ENCODE peak calls at places on chromosomes 1 and 21, in six cellular contexts. One of them, this sample, is unnamed.

GRCh38 chr1:182643699-182644098 is 39.5 kb upstream of the RGS16 start:
- DNase-seq in H1: no peak
- DNase-seq in trophoblast cell: peak
- DNase-seq in H9: no peak
- DNase-seq in mesenchymal stem cell: no peak
- DNase-seq in IMR-90: no peak
- DNase-seq in this sample: no peak

GRCh38 chr1:156498447-156499193 is 2.0 kb downstream of the MEF2D start:
- DNase-seq in H1: no peak
- DNase-seq in trophoblast cell: no peak
- DNase-seq in mesenchymal stem cell: peak
- DNase-seq in H9: no peak
- DNase-seq in IMR-90: peak
- DNase-seq in this sample: no peak

GRCh38 chr1:243431591-243431990 is 175.8 kb downstream of the SDCCAG8 start:
- DNase-seq in trophoblast cell: no peak
- DNase-seq in H9: no peak
- DNase-seq in H1: no peak
- DNase-seq in IMR-90: no peak
- DNase-seq in mesenchymal stem cell: no peak
- DNase-seq in this sample: no peak

GRCh38 chr1:119815361-119815760 is 4.1 kb upstream of the REG4 start:
- DNase-seq in mesenchymal stem cell: no peak
- DNase-seq in IMR-90: peak
- DNase-seq in H9: no peak
- DNase-seq in H1: no peak
- DNase-seq in trophoblast cell: no peak
- DNase-seq in this sample: no peak

GRCh38 chr1:231871878-231872277 is 245.3 kb downstream of the DISC1 start:
- DNase-seq in H1: no peak
- DNase-seq in mesenchymal stem cell: no peak
- DNase-seq in trophoblast cell: no peak
- DNase-seq in H9: no peak
- DNase-seq in IMR-90: no peak
- DNase-seq in this sample: no peak

GRCh38 chr1:98796049-98796448 is 134.5 kb downstream of the SNX7 start:
- DNase-seq in trophoblast cell: no peak
- DNase-seq in IMR-90: no peak
- DNase-seq in mesenchymal stem cell: no peak
- DNase-seq in H1: no peak
- DNase-seq in H9: no peak
- DNase-seq in this sample: no peak

GRCh38 chr1:86905875-86906274 is 8.1 kb downstream of the SELENOF start:
- DNase-seq in H9: no peak
- DNase-seq in IMR-90: no peak
- DNase-seq in H1: no peak
- DNase-seq in mesenchymal stem cell: no peak
- DNase-seq in trophoblast cell: no peak
- DNase-seq in this sample: no peak

GRCh38 chr1:156412653-156413309 is 43.8 kb downstream of the RHBG start:
- DNase-seq in H1: no peak
- DNase-seq in mesenchymal stem cell: no peak
- DNase-seq in H9: no peak
- DNase-seq in trophoblast cell: no peak
- DNase-seq in IMR-90: no peak
- DNase-seq in this sample: no peak

GRCh38 chr1:146007048-146007784 is 10.8 kb upstream of the TXNIP start:
- DNase-seq in H9: no peak
- DNase-seq in H1: no peak
- DNase-seq in IMR-90: peak
- DNase-seq in mesenchymal stem cell: peak
- DNase-seq in trophoblast cell: peak
- DNase-seq in this sample: peak

GRCh38 chr1:28056129-28056925 is 32.1 kb downstream of the EYA3 start:
- DNase-seq in trophoblast cell: no peak
- DNase-seq in H1: no peak
- DNase-seq in mesenchymal stem cell: no peak
- DNase-seq in H9: no peak
- DNase-seq in IMR-90: no peak
- DNase-seq in this sample: no peak

GRCh38 chr1:119159096-119159495 is 18.6 kb upstream of the WARS2 start:
- DNase-seq in IMR-90: peak
- DNase-seq in H1: no peak
- DNase-seq in mesenchymal stem cell: peak
- DNase-seq in H9: no peak
- DNase-seq in trophoblast cell: no peak
- DNase-seq in this sample: no peak

GRCh38 chr1:226635456-226635941 is 86.9 kb downstream of the STUM start:
- DNase-seq in IMR-90: no peak
- DNase-seq in H1: no peak
- DNase-seq in H9: no peak
- DNase-seq in trophoblast cell: no peak
- DNase-seq in mesenchymal stem cell: no peak
- DNase-seq in this sample: no peak

GRCh38 chr1:27994060-27994459 is 34.3 kb downstream of the XKR8 start:
- DNase-seq in IMR-90: no peak
- DNase-seq in mesenchymal stem cell: no peak
- DNase-seq in H1: no peak
- DNase-seq in trophoblast cell: peak
- DNase-seq in H9: no peak
- DNase-seq in this sample: no peak

GRCh38 chr21:37808261-37808660 is 108.0 kb downstream of the KCNJ6 start:
- DNase-seq in trophoblast cell: no peak
- DNase-seq in IMR-90: no peak
- DNase-seq in H9: no peak
- DNase-seq in mesenchymal stem cell: peak
- DNase-seq in H1: no peak
- DNase-seq in this sample: no peak

GRCh38 chr1:183871142-183871541 is 66.2 kb downstream of the RGL1 start:
- DNase-seq in trophoblast cell: no peak
- DNase-seq in H1: no peak
- DNase-seq in mesenchymal stem cell: peak
- DNase-seq in H9: no peak
- DNase-seq in IMR-90: peak
- DNase-seq in this sample: no peak

GRCh38 chr1:4093856-4094565 is 193.9 kb upstream of the C1orf174 start:
- DNase-seq in H9: no peak
- DNase-seq in mesenchymal stem cell: no peak
- DNase-seq in IMR-90: no peak
- DNase-seq in trophoblast cell: no peak
- DNase-seq in H1: no peak
- DNase-seq in this sample: no peak

GRCh38 chr1:214473392-214473791 is 78.0 kb downstream of the PTPN14 start:
- DNase-seq in H1: no peak
- DNase-seq in trophoblast cell: peak
- DNase-seq in H9: no peak
- DNase-seq in IMR-90: peak
- DNase-seq in mesenchymal stem cell: peak
- DNase-seq in this sample: no peak

GRCh38 chr1:224203243-224204016 is 20.4 kb downstream of the DEGS1 start:
- DNase-seq in IMR-90: peak
- DNase-seq in trophoblast cell: peak
- DNase-seq in H1: no peak
- DNase-seq in mesenchymal stem cell: peak
- DNase-seq in H9: peak
- DNase-seq in this sample: no peak

GRCh38 chr1:203275656-203276272 is 29.6 kb upstream of the BTG2 start:
- DNase-seq in H9: no peak
- DNase-seq in mesenchymal stem cell: no peak
- DNase-seq in trophoblast cell: no peak
- DNase-seq in IMR-90: no peak
- DNase-seq in H1: no peak
- DNase-seq in this sample: no peak

GRCh38 chr1:26477446-26478152 is 5.4 kb downstream of the HMGN2 start:
- DNase-seq in H1: no peak
- DNase-seq in mesenchymal stem cell: peak
- DNase-seq in IMR-90: peak
- DNase-seq in trophoblast cell: no peak
- DNase-seq in H9: no peak
- DNase-seq in this sample: no peak

GRCh38 chr1:154945160-154945961 is 8.8 kb upstream of the PMVK start:
- DNase-seq in IMR-90: no peak
- DNase-seq in H1: no peak
- DNase-seq in mesenchymal stem cell: no peak
- DNase-seq in trophoblast cell: no peak
- DNase-seq in H9: no peak
- DNase-seq in this sample: no peak

GRCh38 chr1:247324913-247325312 is 6.8 kb downstream of the ZNF496 start:
- DNase-seq in H1: no peak
- DNase-seq in IMR-90: no peak
- DNase-seq in trophoblast cell: no peak
- DNase-seq in H9: no peak
- DNase-seq in mesenchymal stem cell: no peak
- DNase-seq in this sample: peak

GRCh38 chr1:79110749-79111148 is 104.2 kb upstream of the ADGRL4 start:
- DNase-seq in mesenchymal stem cell: no peak
- DNase-seq in H1: no peak
- DNase-seq in trophoblast cell: no peak
- DNase-seq in H9: no peak
- DNase-seq in IMR-90: no peak
- DNase-seq in this sample: no peak

GRCh38 chr21:38984982-38985422 is 179.3 kb downstream of the ETS2 start:
- DNase-seq in IMR-90: peak
- DNase-seq in H1: no peak
- DNase-seq in H9: no peak
- DNase-seq in mesenchymal stem cell: peak
- DNase-seq in trophoblast cell: no peak
- DNase-seq in this sample: no peak

GRCh38 chr1:27027575-27028250 is 15.1 kb upstream of the TENT5B start:
- DNase-seq in H1: no peak
- DNase-seq in trophoblast cell: no peak
- DNase-seq in H9: no peak
- DNase-seq in mesenchymal stem cell: no peak
- DNase-seq in IMR-90: no peak
- DNase-seq in this sample: no peak

DNA sequence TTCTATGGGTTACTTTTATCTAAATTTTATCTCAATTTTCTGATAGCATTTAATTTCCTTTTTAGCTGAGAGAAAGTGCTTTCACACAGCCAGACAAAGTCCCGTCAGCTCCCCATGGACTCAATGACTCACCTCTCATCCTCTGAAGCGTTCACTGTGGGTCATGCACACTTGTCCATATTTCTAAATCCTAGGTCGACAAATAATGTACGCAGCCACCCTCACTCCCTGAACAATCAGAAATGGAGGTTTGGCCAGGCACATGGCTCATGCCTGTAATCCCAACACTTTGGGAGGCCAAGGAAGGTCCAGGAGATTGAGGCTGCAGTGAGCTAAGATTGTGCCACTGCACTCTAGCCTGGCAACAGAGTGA is 42.4 kb upstream of the COA6 start:
- DNase-seq in IMR-90: no peak
- DNase-seq in mesenchymal stem cell: peak
- DNase-seq in H1: no peak
- DNase-seq in H9: no peak
- DNase-seq in trophoblast cell: no peak
- DNase-seq in this sample: no peak
- H2AK5ac ChIP-seq in IMR-90: no peak
- H2AK5ac ChIP-seq in mesenchymal stem cell: no peak
- H2AK5ac ChIP-seq in H1: no peak
- H2AK5ac ChIP-seq in H9: no peak
- H2AK5ac ChIP-seq in trophoblast cell: no peak
- H2AK5ac ChIP-seq in this sample: no peak

GRCh38 chr1:236602171-236602570 is 2.1 kb downstream of the HEATR1 start:
- DNase-seq in trophoblast cell: no peak
- DNase-seq in IMR-90: no peak
- DNase-seq in mesenchymal stem cell: no peak
- DNase-seq in H9: no peak
- DNase-seq in H1: no peak
- DNase-seq in this sample: no peak
- H4K91ac ChIP-seq in trophoblast cell: no peak
- H4K91ac ChIP-seq in IMR-90: no peak
- H4K91ac ChIP-seq in mesenchymal stem cell: no peak
- H4K91ac ChIP-seq in H9: no peak
- H4K91ac ChIP-seq in H1: no peak
- H4K91ac ChIP-seq in this sample: no peak

GRCh38 chr1:40449684-40450490 is at the start of gene ZFP69B:
- DNase-seq in IMR-90: peak
- DNase-seq in trophoblast cell: peak
- DNase-seq in H9: peak
- DNase-seq in mesenchymal stem cell: peak
- DNase-seq in H1: peak
- DNase-seq in this sample: peak

GRCh38 chr1:40454873-40455272 is 4.6 kb downstream of the ZFP69B start:
- DNase-seq in H1: no peak
- DNase-seq in H9: no peak
- DNase-seq in trophoblast cell: no peak
- DNase-seq in IMR-90: no peak
- DNase-seq in mesenchymal stem cell: no peak
- DNase-seq in this sample: no peak

GRCh38 chr1:40450491-40451237 is 388 bp downstream of the ZFP69B start:
- DNase-seq in mesenchymal stem cell: peak
- DNase-seq in H9: peak
- DNase-seq in trophoblast cell: peak
- DNase-seq in H1: no peak
- DNase-seq in IMR-90: peak
- DNase-seq in this sample: no peak

DNA sequence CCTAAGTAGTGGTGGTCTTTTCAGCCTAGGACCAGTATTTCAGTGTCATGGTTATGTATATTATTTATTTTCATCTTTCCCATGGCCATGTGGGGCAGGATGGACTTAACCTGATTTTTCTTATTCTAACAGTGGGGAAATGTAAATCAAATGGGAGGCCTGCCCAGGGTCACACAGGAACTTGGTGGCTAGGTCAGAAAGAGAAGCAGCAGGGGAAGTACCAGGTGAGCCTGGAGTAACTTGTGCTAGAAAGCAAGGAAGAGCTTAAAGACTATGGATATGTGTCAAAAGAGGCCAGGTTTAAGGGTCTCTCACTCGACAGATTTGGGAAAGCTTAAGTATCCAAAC is 936 bp downstream of the ZFP69B start:
- DNase-seq in IMR-90: no peak
- DNase-seq in H1: no peak
- DNase-seq in mesenchymal stem cell: no peak
- DNase-seq in H9: no peak
- DNase-seq in trophoblast cell: no peak
- DNase-seq in this sample: no peak
- H2AK5ac ChIP-seq in IMR-90: peak
- H2AK5ac ChIP-seq in H1: peak
- H2AK5ac ChIP-seq in mesenchymal stem cell: no peak
- H2AK5ac ChIP-seq in H9: no peak
- H2AK5ac ChIP-seq in trophoblast cell: no peak
- H2AK5ac ChIP-seq in this sample: peak

GRCh38 chr1:43448955-43449707 is 4.6 kb downstream of the HYI start:
- DNase-seq in mesenchymal stem cell: no peak
- DNase-seq in IMR-90: no peak
- DNase-seq in H9: peak
- DNase-seq in trophoblast cell: peak
- DNase-seq in H1: no peak
- DNase-seq in this sample: no peak

GRCh38 chr1:43446881-43447835 is 6.6 kb downstream of the HYI start:
- DNase-seq in H9: peak
- DNase-seq in IMR-90: no peak
- DNase-seq in H1: no peak
- DNase-seq in mesenchymal stem cell: no peak
- DNase-seq in trophoblast cell: no peak
- DNase-seq in this sample: no peak

GRCh38 chr1:43449708-43450069 is 4.0 kb downstream of the HYI start:
- DNase-seq in mesenchymal stem cell: no peak
- DNase-seq in IMR-90: no peak
- DNase-seq in H9: peak
- DNase-seq in trophoblast cell: no peak
- DNase-seq in H1: no peak
- DNase-seq in this sample: no peak

GRCh38 chr1:43446388-43446740 is 7.4 kb downstream of the HYI start:
- DNase-seq in IMR-90: no peak
- DNase-seq in mesenchymal stem cell: no peak
- DNase-seq in trophoblast cell: peak
- DNase-seq in H9: peak
- DNase-seq in H1: no peak
- DNase-seq in this sample: no peak

GRCh38 chr1:43447891-43448708 is 5.6 kb downstream of the HYI start:
- DNase-seq in H9: peak
- DNase-seq in trophoblast cell: no peak
- DNase-seq in IMR-90: no peak
- DNase-seq in mesenchymal stem cell: no peak
- DNase-seq in H1: no peak
- DNase-seq in this sample: no peak
- H4K91ac ChIP-seq in H9: no peak
- H4K91ac ChIP-seq in trophoblast cell: no peak
- H4K91ac ChIP-seq in IMR-90: no peak
- H4K91ac ChIP-seq in mesenchymal stem cell: no peak
- H4K91ac ChIP-seq in H1: no peak
- H4K91ac ChIP-seq in this sample: no peak